ENCODE peak calls at places on chromosomes 12 and 14, in six cellular contexts. M, G, P, L, X and U are unnamed samples.

GRCh38 chr12:29725587-29726320 is 58.0 kb downstream of the TMTC1 start:
- DNase-seq in M (no peak), G (no peak), P (peak; percentile 70), L (peak; percentile 81), X (peak; percentile 81), U (no peak)

GRCh38 chr12:30437616-30438015 is 258.1 kb downstream of the IPO8 start:
- DNase-seq in M (no peak), G (no peak), P (peak; percentile 21), L (peak; percentile 7), X (peak; percentile 91), U (no peak)

GRCh38 chr14:23530360-23531055 is 21.1 kb downstream of the ZFHX2 start:
- DNase-seq in M (no peak), G (no peak), P (no peak), L (no peak), X (no peak), U (no peak)

GRCh38 chr14:26163761-26164160 is 434.1 kb downstream of the NOVA1 start:
- DNase-seq in M (peak; percentile 11), G (peak; percentile 62), P (peak; percentile 20), L (no peak), X (peak; percentile 60), U (no peak)

GRCh38 chr12:28759334-28759733 is 389.7 kb upstream of the FAR2 start:
- DNase-seq in M (no peak), G (peak; percentile 49), P (peak; percentile 51), L (no peak), X (peak; percentile 21), U (no peak)

GRCh38 chr14:91140672-91141071 is 26.8 kb downstream of the DGLUCY start:
- DNase-seq in M (no peak), G (peak; percentile 69), P (no peak), L (no peak), X (peak; percentile 25), U (no peak)

GRCh38 chr12:113719911-113720591 is 246.1 kb downstream of the RBM19 start:
- DNase-seq in M (no peak), G (no peak), P (no peak), L (no peak), X (no peak), U (no peak)

GRCh38 chr14:50603565-50603964 is 43.6 kb downstream of the ATL1 start:
- DNase-seq in M (no peak), G (no peak), P (peak; percentile 43), L (no peak), X (no peak), U (no peak)

GRCh38 chr12:130761537-130762318 is 45.6 kb upstream of the RIMBP2 start:
- DNase-seq in M (no peak), G (peak; percentile 81), P (peak; percentile 41), L (peak; percentile 28), X (peak; percentile 61), U (peak; percentile 26)

GRCh38 chr12:91274886-91275285 is 92.3 kb upstream of the DCN start:
- DNase-seq in M (no peak), G (peak; percentile 46), P (peak; percentile 84), L (peak; percentile 41), X (peak; percentile 90), U (no peak)

GRCh38 chr14:61244051-61244450 is 37.1 kb downstream of the TMEM30B start:
- DNase-seq in M (no peak), G (no peak), P (no peak), L (no peak), X (no peak), U (no peak)

GRCh38 chr12:103929051-103929908 is 930 bp upstream of the HSP90B1 start:
- DNase-seq in M (peak; percentile 85), G (peak; percentile 93), P (peak; percentile 92), L (peak; percentile 92), X (peak; percentile 94), U (peak; percentile 70)

GRCh38 chr12:1639538-1639937 is 10.5 kb downstream of the WNT5B start:
- DNase-seq in M (no peak), G (no peak), P (no peak), L (no peak), X (no peak), U (no peak)

GRCh38 chr14:100292776-100293461 is 13.3 kb downstream of the SLC25A29 start:
- DNase-seq in M (no peak), G (no peak), P (no peak), L (no peak), X (no peak), U (no peak)

GRCh38 chr12:131371580-131372475 is 339.1 kb upstream of the SFSWAP start:
- DNase-seq in M (no peak), G (no peak), P (no peak), L (peak; percentile 1), X (no peak), U (no peak)

GRCh38 chr12:120938496-120938895 is 34.3 kb upstream of the SPPL3 start:
- DNase-seq in M (no peak), G (no peak), P (no peak), L (no peak), X (no peak), U (no peak)

GRCh38 chr14:74980746-74981661 is 21.7 kb upstream of the EIF2B2 start:
- DNase-seq in M (no peak), G (peak; percentile 96), P (peak; percentile 19), L (no peak), X (peak; percentile 64), U (no peak)

GRCh38 chr14:95314609-95315008 is 5.1 kb downstream of the CLMN start:
- DNase-seq in M (no peak), G (no peak), P (no peak), L (no peak), X (peak; percentile 9), U (no peak)

GRCh38 chr14:100323942-100324307 is 786 bp downstream of the SLC25A47 start:
- DNase-seq in M (no peak), G (no peak), P (no peak), L (no peak), X (no peak), U (no peak)

GRCh38 chr12:10310926-10311705 is 3.4 kb downstream of the KLRD1 start:
- DNase-seq in M (no peak), G (no peak), P (no peak), L (peak; percentile 6), X (peak; percentile 2), U (no peak)

GRCh38 chr14:72528059-72528950 is 365.6 kb downstream of the DPF3 start:
- DNase-seq in M (no peak), G (no peak), P (peak; percentile 67), L (no peak), X (no peak), U (no peak)

GRCh38 chr12:126936181-126936851 is 1330.7 kb upstream of the TMEM132C start:
- DNase-seq in M (peak; percentile 62), G (no peak), P (no peak), L (peak; percentile 62), X (no peak), U (no peak)

GRCh38 chr12:65825573-65826512 is 1.6 kb downstream of the HMGA2 start:
- DNase-seq in M (peak; percentile 82), G (peak; percentile 90), P (peak; percentile 41), L (peak; percentile 4), X (peak; percentile 57), U (no peak)

GRCh38 chr12:2691340-2692111 is 103.2 kb upstream of the FKBP4 start:
- DNase-seq in M (no peak), G (peak; percentile 72), P (no peak), L (no peak), X (no peak), U (peak; percentile 39)

GRCh38 chr12:93390025-93390424 is 12.3 kb downstream of the NUDT4 start:
- DNase-seq in M (no peak), G (no peak), P (no peak), L (no peak), X (no peak), U (no peak)

GRCh38 chr14:55580401-55581010 is 499 bp downstream of the KTN1 start:
- DNase-seq in M (peak; percentile 78), G (peak; percentile 80), P (no peak), L (peak; percentile 61), X (no peak), U (peak; percentile 78)

GRCh38 chr12:25054783-25055144 is 105.9 kb upstream of the BCAT1 start:
- DNase-seq in M (no peak), G (no peak), P (peak; percentile 66), L (no peak), X (peak; percentile 24), U (no peak)

GRCh38 chr14:54549862-54550261 is 17.1 kb upstream of the SAMD4A start:
- DNase-seq in M (no peak), G (no peak), P (peak; percentile 47), L (no peak), X (peak; percentile 23), U (no peak)

GRCh38 chr12:57128519-57129247 is 400 bp downstream of the LRP1 start:
- DNase-seq in M (no peak), G (peak; percentile 73), P (no peak), L (no peak), X (no peak), U (no peak)

GRCh38 chr12:93198086-93198485 is 179.6 kb upstream of the NUDT4 start:
- DNase-seq in M (no peak), G (no peak), P (peak; percentile 88), L (no peak), X (peak; percentile 69), U (no peak)

GRCh38 chr12:67320614-67321305 is 51.6 kb downstream of the CAND1 start:
- DNase-seq in M (no peak), G (no peak), P (peak; percentile 18), L (no peak), X (no peak), U (no peak)

GRCh38 chr14:37340353-37340752 is 142.6 kb downstream of the MIPOL1 start:
- DNase-seq in M (no peak), G (no peak), P (no peak), L (no peak), X (no peak), U (no peak)
- TF ChIP-seq CTCF in M (no peak), G (peak; percentile 18), P (no peak), L (no peak), X (no peak), U (no peak)

GRCh38 chr14:106422066-106422465 is 895.7 kb downstream of the TMEM121 start:
- DNase-seq in M (no peak), G (no peak), P (no peak), L (no peak), X (no peak), U (no peak)
- H3K27ac ChIP-seq in M (no peak overlapping the region), G (no peak overlapping the region), P (no peak overlapping the region), L (no peak overlapping the region), X (no peak overlapping the region), U (no peak overlapping the region)

GRCh38 chr12:68348419-68348818 is 16.3 kb upstream of the MDM1 start:
- DNase-seq in M (no peak), G (no peak), P (no peak), L (no peak), X (no peak), U (no peak)
- TF ChIP-seq CTCF in M (no peak), G (no peak), P (no peak), L (no peak), X (no peak), U (no peak)

DNA sequence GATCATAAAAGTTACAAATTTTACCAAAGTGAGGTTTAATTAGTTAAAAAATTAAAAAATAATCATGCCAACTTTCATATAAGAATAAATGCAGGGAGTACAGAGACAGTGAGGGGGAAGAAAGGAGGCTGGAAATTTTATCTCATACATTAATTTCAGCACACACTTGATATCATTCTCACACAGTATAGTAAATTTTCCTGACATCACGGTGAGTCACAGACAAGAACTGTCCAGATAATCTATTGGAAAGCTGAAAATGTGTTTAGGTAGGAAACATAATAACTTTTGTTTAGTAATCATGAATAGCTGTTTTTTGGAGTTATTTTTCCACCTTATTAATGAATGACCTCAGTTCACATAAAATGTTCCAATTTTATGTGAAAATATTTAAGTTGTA is 1204.8 kb downstream of the GALC start:
- DNase-seq in M (no peak), G (no peak), P (peak; percentile 47), L (no peak), X (peak; percentile 24), U (no peak)
- H3K27ac ChIP-seq in M (no peak overlapping the region), G (no peak overlapping the region), P (peak overlapping the region; percentile 33), L (no peak overlapping the region), X (no peak overlapping the region), U (no peak overlapping the region)